ENCODE peak calls at places on chromosomes 16 and 17, in eight cellular contexts. One of them, this sample, is unnamed.

GRCh38 chr16:84144301-84144858 is 597 bp downstream of the HSDL1 start:
- DNase-seq in fibroblast of pulmonary artery: peak; percentile 13
- DNase-seq in H1: peak; percentile 66
- DNase-seq in type B pancreatic cell: no peak
- DNase-seq in AG04449: no peak
- DNase-seq in nephron progenitor cell: peak; percentile 55
- DNase-seq in RWPE1: peak; percentile 22
- DNase-seq in endothelial cell: peak; percentile 33
- DNase-seq in this sample: no peak

GRCh38 chr17:32124985-32125847 is 17.1 kb upstream of the RHOT1 start:
- DNase-seq in fibroblast of pulmonary artery: no peak
- DNase-seq in H1: no peak
- DNase-seq in type B pancreatic cell: no peak
- DNase-seq in AG04449: no peak
- DNase-seq in nephron progenitor cell: no peak
- DNase-seq in RWPE1: no peak
- DNase-seq in endothelial cell: no peak
- DNase-seq in this sample: no peak

GRCh38 chr17:67602974-67603373 is 114.8 kb upstream of the NOL11 start:
- DNase-seq in fibroblast of pulmonary artery: peak; percentile 49
- DNase-seq in H1: peak; percentile 57
- DNase-seq in type B pancreatic cell: no peak
- DNase-seq in AG04449: no peak
- DNase-seq in nephron progenitor cell: no peak
- DNase-seq in RWPE1: peak; percentile 15
- DNase-seq in endothelial cell: peak; percentile 42
- DNase-seq in this sample: no peak

GRCh38 chr17:82242977-82243647 is 14.3 kb downstream of the SLC16A3 start:
- DNase-seq in fibroblast of pulmonary artery: peak; percentile 89
- DNase-seq in H1: no peak
- DNase-seq in type B pancreatic cell: no peak
- DNase-seq in AG04449: peak; percentile 34
- DNase-seq in nephron progenitor cell: no peak
- DNase-seq in RWPE1: peak; percentile 65
- DNase-seq in endothelial cell: no peak
- DNase-seq in this sample: no peak

GRCh38 chr16:8496364-8496763 is 93.9 kb downstream of the TMEM114 start:
- DNase-seq in fibroblast of pulmonary artery: no peak
- DNase-seq in H1: no peak
- DNase-seq in type B pancreatic cell: no peak
- DNase-seq in AG04449: no peak
- DNase-seq in nephron progenitor cell: no peak
- DNase-seq in RWPE1: no peak
- DNase-seq in endothelial cell: no peak
- DNase-seq in this sample: no peak

GRCh38 chr16:23679274-23679985 is 741 bp downstream of the PLK1 start:
- DNase-seq in fibroblast of pulmonary artery: peak; percentile 42
- DNase-seq in H1: peak; percentile 57
- DNase-seq in type B pancreatic cell: no peak
- DNase-seq in AG04449: no peak
- DNase-seq in nephron progenitor cell: peak; percentile 39
- DNase-seq in RWPE1: peak; percentile 73
- DNase-seq in endothelial cell: no peak
- DNase-seq in this sample: no peak

GRCh38 chr17:63189082-63189481 is 223.0 kb downstream of the TANC2 start:
- DNase-seq in fibroblast of pulmonary artery: peak; percentile 68
- DNase-seq in H1: no peak
- DNase-seq in type B pancreatic cell: no peak
- DNase-seq in AG04449: no peak
- DNase-seq in nephron progenitor cell: no peak
- DNase-seq in RWPE1: no peak
- DNase-seq in endothelial cell: no peak
- DNase-seq in this sample: no peak

GRCh38 chr17:32725697-32726096 is 151.2 kb downstream of the MYO1D start:
- DNase-seq in fibroblast of pulmonary artery: no peak
- DNase-seq in H1: no peak
- DNase-seq in type B pancreatic cell: no peak
- DNase-seq in AG04449: no peak
- DNase-seq in nephron progenitor cell: no peak
- DNase-seq in RWPE1: no peak
- DNase-seq in endothelial cell: no peak
- DNase-seq in this sample: no peak

GRCh38 chr17:82009413-82009812 is 13.3 kb downstream of the CENPX start:
- DNase-seq in fibroblast of pulmonary artery: no peak
- DNase-seq in H1: no peak
- DNase-seq in type B pancreatic cell: no peak
- DNase-seq in AG04449: no peak
- DNase-seq in nephron progenitor cell: no peak
- DNase-seq in RWPE1: no peak
- DNase-seq in endothelial cell: no peak
- DNase-seq in this sample: no peak

DNA sequence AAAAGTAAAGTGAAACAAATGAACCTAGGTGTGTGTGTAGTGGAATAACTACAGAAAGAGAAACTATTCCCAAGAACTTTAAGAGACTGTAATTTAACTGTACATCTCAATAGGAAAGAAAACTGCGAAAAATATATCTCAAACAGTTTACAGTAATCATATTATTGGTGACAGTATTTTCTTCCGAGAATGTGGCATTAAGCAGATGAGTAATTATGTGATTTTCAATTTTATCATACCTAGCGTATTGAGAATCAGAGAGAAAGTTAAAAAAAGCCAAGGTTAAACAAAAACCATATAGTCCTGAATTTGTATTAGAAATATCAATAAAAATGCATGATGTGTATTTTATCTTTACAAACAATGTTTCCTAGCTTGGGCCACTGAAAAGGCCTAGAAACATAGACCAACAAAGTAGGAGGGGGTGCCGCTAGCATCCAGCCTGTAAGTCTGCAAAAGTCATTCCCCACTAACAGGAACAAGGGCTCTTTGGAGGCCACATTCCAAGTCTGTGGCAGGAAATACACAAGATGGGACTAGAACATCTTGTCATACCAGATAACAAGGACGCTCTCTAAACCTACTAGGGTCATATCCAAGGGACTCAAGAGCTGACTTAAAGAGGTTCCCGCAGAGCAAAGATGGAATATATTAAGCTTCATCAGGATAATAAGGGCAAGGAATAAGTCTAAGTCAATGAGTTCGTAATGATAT is 20.5 kb downstream of the RNF157 start:
- DNase-seq in fibroblast of pulmonary artery: no peak
- DNase-seq in H1: peak; percentile 24
- DNase-seq in type B pancreatic cell: no peak
- DNase-seq in AG04449: no peak
- DNase-seq in nephron progenitor cell: no peak
- DNase-seq in RWPE1: no peak
- DNase-seq in endothelial cell: peak; percentile 28
- DNase-seq in this sample: peak; percentile 30
- TF ChIP-seq CTCF in fibroblast of pulmonary artery: no peak
- TF ChIP-seq CTCF in H1: no peak
- TF ChIP-seq CTCF in type B pancreatic cell: no peak
- TF ChIP-seq CTCF in AG04449: no peak
- TF ChIP-seq CTCF in nephron progenitor cell: no peak
- TF ChIP-seq CTCF in RWPE1: no peak
- TF ChIP-seq CTCF in endothelial cell: no peak
- TF ChIP-seq CTCF in this sample: no peak

DNA sequence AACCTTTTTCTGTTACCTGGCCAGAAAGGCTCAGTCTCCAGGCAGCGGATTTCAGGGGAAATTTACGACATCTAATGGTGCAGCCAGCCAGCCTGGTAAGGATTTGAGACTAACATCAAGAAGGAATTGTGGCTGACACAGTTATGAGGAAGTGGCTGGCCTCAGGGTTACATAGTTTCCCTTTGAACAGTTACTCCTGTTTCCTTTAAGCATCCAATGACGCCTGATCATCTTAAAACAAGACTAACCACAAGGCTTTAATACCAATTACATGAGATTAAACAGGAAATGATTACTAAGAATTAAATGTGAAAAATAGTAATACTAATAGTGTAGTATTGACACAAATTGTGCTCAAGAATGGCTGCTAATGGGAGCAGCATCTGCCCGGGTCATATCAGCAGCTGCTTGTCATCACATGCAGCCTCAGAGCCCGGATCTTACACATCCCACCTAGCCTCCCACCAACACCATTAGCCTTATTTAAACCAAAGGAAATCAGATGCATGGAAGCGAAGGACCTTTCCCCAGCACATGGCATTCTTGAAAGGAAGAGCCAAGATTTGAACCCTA is 431.8 kb downstream of the PMP22 start:
- DNase-seq in fibroblast of pulmonary artery: peak; percentile 64
- DNase-seq in H1: no peak
- DNase-seq in type B pancreatic cell: no peak
- DNase-seq in AG04449: peak; percentile 59
- DNase-seq in nephron progenitor cell: no peak
- DNase-seq in RWPE1: no peak
- DNase-seq in endothelial cell: no peak
- DNase-seq in this sample: no peak
- TF ChIP-seq CTCF in fibroblast of pulmonary artery: no peak
- TF ChIP-seq CTCF in H1: no peak
- TF ChIP-seq CTCF in type B pancreatic cell: no peak
- TF ChIP-seq CTCF in AG04449: no peak
- TF ChIP-seq CTCF in nephron progenitor cell: no peak
- TF ChIP-seq CTCF in RWPE1: no peak
- TF ChIP-seq CTCF in endothelial cell: no peak
- TF ChIP-seq CTCF in this sample: no peak

GRCh38 chr17:29618272-29619065 is 4.2 kb downstream of the CORO6 start:
- DNase-seq in fibroblast of pulmonary artery: no peak
- DNase-seq in H1: no peak
- DNase-seq in type B pancreatic cell: no peak
- DNase-seq in AG04449: no peak
- DNase-seq in nephron progenitor cell: no peak
- DNase-seq in RWPE1: no peak
- DNase-seq in endothelial cell: no peak
- DNase-seq in this sample: no peak
- TF ChIP-seq CTCF in fibroblast of pulmonary artery: no peak
- TF ChIP-seq CTCF in H1: no peak
- TF ChIP-seq CTCF in type B pancreatic cell: peak; percentile 13
- TF ChIP-seq CTCF in AG04449: no peak
- TF ChIP-seq CTCF in nephron progenitor cell: no peak
- TF ChIP-seq CTCF in RWPE1: no peak
- TF ChIP-seq CTCF in endothelial cell: no peak
- TF ChIP-seq CTCF in this sample: peak; percentile 14

GRCh38 chr16:27314986-27315332 is 1.2 kb downstream of the IL4R start:
- DNase-seq in fibroblast of pulmonary artery: no peak
- DNase-seq in H1: no peak
- DNase-seq in type B pancreatic cell: no peak
- DNase-seq in AG04449: no peak
- DNase-seq in nephron progenitor cell: no peak
- DNase-seq in RWPE1: no peak
- DNase-seq in endothelial cell: no peak
- DNase-seq in this sample: no peak

GRCh38 chr16:27311897-27312303 is 1.9 kb upstream of the IL4R start:
- DNase-seq in fibroblast of pulmonary artery: no peak
- DNase-seq in H1: no peak
- DNase-seq in type B pancreatic cell: no peak
- DNase-seq in AG04449: no peak
- DNase-seq in nephron progenitor cell: no peak
- DNase-seq in RWPE1: no peak
- DNase-seq in endothelial cell: no peak
- DNase-seq in this sample: no peak

GRCh38 chr16:27314161-27314723 is 468 bp downstream of the IL4R start:
- DNase-seq in fibroblast of pulmonary artery: peak; percentile 98
- DNase-seq in H1: peak; percentile 72
- DNase-seq in type B pancreatic cell: no peak
- DNase-seq in AG04449: peak; percentile 50
- DNase-seq in nephron progenitor cell: no peak
- DNase-seq in RWPE1: peak; percentile 76
- DNase-seq in endothelial cell: peak; percentile 15
- DNase-seq in this sample: no peak

GRCh38 chr16:27312580-27313421 is 973 bp upstream of the IL4R start:
- DNase-seq in fibroblast of pulmonary artery: no peak
- DNase-seq in H1: no peak
- DNase-seq in type B pancreatic cell: no peak
- DNase-seq in AG04449: no peak
- DNase-seq in nephron progenitor cell: no peak
- DNase-seq in RWPE1: no peak
- DNase-seq in endothelial cell: no peak
- DNase-seq in this sample: no peak

DNA sequence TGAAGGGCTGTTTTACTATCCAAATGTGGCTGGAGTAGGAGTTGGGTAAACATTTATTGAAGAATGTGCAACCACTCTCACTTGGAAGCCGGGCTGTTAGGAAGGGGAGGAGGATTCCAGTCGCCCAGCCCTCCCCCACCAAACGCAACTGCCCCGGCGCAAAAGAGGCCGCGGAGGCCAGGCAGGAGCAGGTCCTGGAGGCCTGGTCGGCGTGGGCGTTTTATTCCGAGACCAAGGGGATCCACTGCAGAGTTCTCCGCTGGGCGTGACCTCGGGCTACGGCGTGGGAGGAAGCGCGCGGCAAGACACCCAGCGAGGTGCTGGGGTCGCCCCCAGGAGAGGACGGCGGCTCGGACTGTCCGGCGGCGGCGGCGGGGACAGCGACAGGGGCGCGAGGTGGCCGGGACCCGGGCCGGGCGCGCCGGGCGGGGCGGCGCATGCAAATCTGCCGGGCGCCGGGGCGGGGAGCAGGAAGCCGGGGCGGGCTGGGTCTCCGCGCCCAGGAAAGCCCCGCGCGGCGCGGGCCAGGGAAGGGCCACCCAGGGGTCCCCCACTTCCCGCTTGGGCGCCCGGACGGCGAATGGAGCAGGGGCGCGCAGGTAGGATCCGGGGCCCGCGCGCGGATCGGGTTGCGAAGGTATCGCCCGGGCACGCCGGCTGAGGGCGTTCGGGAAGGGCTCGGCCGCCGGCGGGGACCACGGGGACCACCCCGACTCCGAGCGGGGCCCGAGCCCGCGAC is at the start of gene IL4R:
- DNase-seq in fibroblast of pulmonary artery: peak; percentile 93
- DNase-seq in H1: peak; percentile 73
- DNase-seq in type B pancreatic cell: no peak
- DNase-seq in AG04449: no peak
- DNase-seq in nephron progenitor cell: peak; percentile 78
- DNase-seq in RWPE1: peak; percentile 35
- DNase-seq in endothelial cell: peak; percentile 46
- DNase-seq in this sample: no peak
- TF ChIP-seq CTCF in fibroblast of pulmonary artery: no peak
- TF ChIP-seq CTCF in H1: no peak
- TF ChIP-seq CTCF in type B pancreatic cell: no peak
- TF ChIP-seq CTCF in AG04449: no peak
- TF ChIP-seq CTCF in nephron progenitor cell: no peak
- TF ChIP-seq CTCF in RWPE1: no peak
- TF ChIP-seq CTCF in endothelial cell: no peak
- TF ChIP-seq CTCF in this sample: no peak

DNA sequence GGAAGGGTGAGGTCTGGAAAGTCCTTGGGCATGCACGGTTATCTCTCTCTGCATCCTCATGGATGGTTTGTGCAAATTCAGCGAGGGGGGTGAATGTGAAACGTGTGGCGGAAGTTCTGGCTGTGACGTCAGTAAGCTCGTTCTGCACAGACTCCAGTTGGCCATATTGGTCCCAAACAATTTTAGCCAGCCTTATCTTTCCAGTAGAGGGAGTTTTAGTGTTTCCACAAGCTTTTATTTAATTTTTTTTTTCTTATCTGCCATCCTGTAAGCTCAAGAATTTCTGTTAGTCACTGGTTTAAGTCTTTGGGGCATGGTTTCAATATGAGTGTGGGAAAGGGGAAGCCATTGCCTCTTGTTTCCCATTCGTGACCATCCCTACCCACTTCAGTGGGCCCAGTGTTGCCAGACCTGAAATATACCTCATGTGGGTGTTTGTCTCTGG is 39.0 kb downstream of the HLF start:
- DNase-seq in fibroblast of pulmonary artery: peak; percentile 17
- DNase-seq in H1: no peak
- DNase-seq in type B pancreatic cell: no peak
- DNase-seq in AG04449: no peak
- DNase-seq in nephron progenitor cell: no peak
- DNase-seq in RWPE1: no peak
- DNase-seq in endothelial cell: no peak
- DNase-seq in this sample: no peak
- TF ChIP-seq CTCF in fibroblast of pulmonary artery: no peak
- TF ChIP-seq CTCF in H1: no peak
- TF ChIP-seq CTCF in type B pancreatic cell: no peak
- TF ChIP-seq CTCF in AG04449: no peak
- TF ChIP-seq CTCF in nephron progenitor cell: no peak
- TF ChIP-seq CTCF in RWPE1: no peak
- TF ChIP-seq CTCF in endothelial cell: no peak
- TF ChIP-seq CTCF in this sample: no peak

This sample was measured in osteocyte.